ENCODE peak calls at places on chromosome 13, in nine cellular contexts. G is T-cell; B is cardiac fibroblast; O is activated CD4-positive, alpha-beta T cell treated with anti-CD3 and anti-CD28 coated beads for 24 hours; J is stimulated activated CD4-positive, alpha-beta T cell treated with anti-CD3 and anti-CD28 coated beads, Interleukin-4, amount 100 ng/mL, for 1 hour; K is caudate nucleus; S is M059J; E is fibroblast of the aortic adventitia; M is T-helper 9 cell. R is an unnamed sample.

GRCh38 chr13:33125821-33126570 is 109.8 kb downstream of the KL start:
- DNase-seq in G (no peak), B (peak), O (no peak), J (no peak), K (no peak), S (peak), E (peak), M (no peak), R (peak)

GRCh38 chr13:26518433-26519084 is 38.9 kb upstream of the WASF3 start:
- DNase-seq in G (no peak), B (no peak), O (no peak), J (no peak), K (no peak), S (no peak), E (no peak), M (no peak), R (no peak)

GRCh38 chr13:46831588-46832194 is 34.7 kb upstream of the ESD start:
- DNase-seq in G (no peak), B (peak), O (peak), J (no peak), K (no peak), S (peak), E (peak), M (no peak), R (peak)

GRCh38 chr13:114100446-114101320 is 31.7 kb downstream of the RASA3 start:
- DNase-seq in G (no peak), B (peak), O (no peak), J (no peak), K (no peak), S (no peak), E (peak), M (no peak), R (no peak)

GRCh38 chr13:97986841-97987240 is 33.4 kb downstream of the IPO5 start:
- DNase-seq in G (no peak), B (no peak), O (no peak), J (no peak), K (no peak), S (no peak), E (no peak), M (no peak), R (no peak)

GRCh38 chr13:41416276-41416675 is 41.1 kb upstream of the RGCC start:
- DNase-seq in G (no peak), B (peak), O (no peak), J (no peak), K (no peak), S (no peak), E (peak), M (no peak), R (peak)

GRCh38 chr13:67509039-67509438 is 278.9 kb upstream of the PCDH9 start:
- DNase-seq in G (no peak), B (no peak), O (no peak), J (no peak), K (no peak), S (no peak), E (no peak), M (no peak), R (no peak)

GRCh38 chr13:102555914-102556553 is 40.8 kb upstream of the TPP2 start:
- DNase-seq in G (no peak), B (peak), O (no peak), J (no peak), K (no peak), S (peak), E (peak), M (no peak), R (peak)

GRCh38 chr13:25135896-25136295 is 36.2 kb downstream of the AMER2 start:
- DNase-seq in G (no peak), B (no peak), O (no peak), J (no peak), K (no peak), S (no peak), E (no peak), M (no peak), R (no peak)

GRCh38 chr13:92136449-92137180 is 738.2 kb downstream of the GPC5 start:
- DNase-seq in G (no peak), B (peak), O (no peak), J (no peak), K (no peak), S (peak), E (no peak), M (no peak), R (peak)

GRCh38 chr13:24254151-24254810 is 55.1 kb upstream of the C1QTNF9 start:
- DNase-seq in G (peak), B (peak), O (no peak), J (peak), K (no peak), S (no peak), E (no peak), M (peak), R (peak)

GRCh38 chr13:113976711-113977684 is 3.1 kb upstream of the C13orf46 start:
- DNase-seq in G (no peak), B (peak), O (no peak), J (no peak), K (no peak), S (peak), E (peak), M (no peak), R (no peak)

R was measured in fibroblast of villous mesenchyme.